ENCODE peak calls at places on chromosomes 12 and 14, in nine cellular contexts. One of them, this sample, is unnamed.

GRCh38 chr14:104393898-104394605 is 185.5 kb upstream of the C14orf180 start:
- DNase-seq in epithelial cell of esophagus: no peak
- DNase-seq in OCI-LY7: peak
- DNase-seq in esophagus squamous epithelium: no peak
- DNase-seq in CD4-positive, alpha-beta memory T cell: peak
- DNase-seq in AG04450: no peak
- DNase-seq in AG09309: no peak
- DNase-seq in fibroblast of pulmonary artery: no peak
- DNase-seq in lung: peak
- DNase-seq in this sample: peak

GRCh38 chr12:66036317-66036716 is 94.2 kb downstream of the LLPH start:
- DNase-seq in fibroblast of pulmonary artery: peak
- DNase-seq in AG09309: peak
- DNase-seq in epithelial cell of esophagus: peak
- DNase-seq in OCI-LY7: no peak
- DNase-seq in CD4-positive, alpha-beta memory T cell: no peak
- DNase-seq in esophagus squamous epithelium: no peak
- DNase-seq in AG04450: peak
- DNase-seq in lung: no peak
- DNase-seq in this sample: no peak

GRCh38 chr12:117583677-117584076 is 222.3 kb upstream of the NOS1 start:
- DNase-seq in OCI-LY7: no peak
- DNase-seq in epithelial cell of esophagus: no peak
- DNase-seq in lung: no peak
- DNase-seq in AG09309: no peak
- DNase-seq in esophagus squamous epithelium: no peak
- DNase-seq in fibroblast of pulmonary artery: no peak
- DNase-seq in CD4-positive, alpha-beta memory T cell: no peak
- DNase-seq in AG04450: no peak
- DNase-seq in this sample: no peak

GRCh38 chr14:21882226-21882625 is 208.6 kb upstream of the OR4E1 start:
- DNase-seq in fibroblast of pulmonary artery: no peak
- DNase-seq in esophagus squamous epithelium: no peak
- DNase-seq in AG09309: no peak
- DNase-seq in OCI-LY7: no peak
- DNase-seq in epithelial cell of esophagus: peak
- DNase-seq in AG04450: no peak
- DNase-seq in CD4-positive, alpha-beta memory T cell: no peak
- DNase-seq in lung: no peak
- DNase-seq in this sample: no peak

GRCh38 chr12:124527861-124528561 is 39.4 kb downstream of the NCOR2 start:
- DNase-seq in lung: no peak
- DNase-seq in AG09309: no peak
- DNase-seq in AG04450: no peak
- DNase-seq in CD4-positive, alpha-beta memory T cell: no peak
- DNase-seq in fibroblast of pulmonary artery: no peak
- DNase-seq in OCI-LY7: no peak
- DNase-seq in epithelial cell of esophagus: peak
- DNase-seq in esophagus squamous epithelium: no peak
- DNase-seq in this sample: no peak

GRCh38 chr12:38906482-38907170 is 1.2 kb upstream of the CPNE8 start:
- DNase-seq in AG09309: peak
- DNase-seq in fibroblast of pulmonary artery: peak
- DNase-seq in esophagus squamous epithelium: peak
- DNase-seq in lung: peak
- DNase-seq in epithelial cell of esophagus: peak
- DNase-seq in AG04450: no peak
- DNase-seq in OCI-LY7: no peak
- DNase-seq in CD4-positive, alpha-beta memory T cell: peak
- DNase-seq in this sample: peak

GRCh38 chr14:104286496-104286895 is 148.1 kb downstream of the KIF26A start:
- DNase-seq in OCI-LY7: no peak
- DNase-seq in esophagus squamous epithelium: no peak
- DNase-seq in lung: no peak
- DNase-seq in epithelial cell of esophagus: no peak
- DNase-seq in AG04450: no peak
- DNase-seq in CD4-positive, alpha-beta memory T cell: no peak
- DNase-seq in fibroblast of pulmonary artery: no peak
- DNase-seq in AG09309: no peak
- DNase-seq in this sample: no peak

GRCh38 chr12:93176166-93176565 is 201.6 kb upstream of the NUDT4 start:
- DNase-seq in AG04450: no peak
- DNase-seq in OCI-LY7: no peak
- DNase-seq in CD4-positive, alpha-beta memory T cell: no peak
- DNase-seq in fibroblast of pulmonary artery: peak
- DNase-seq in esophagus squamous epithelium: no peak
- DNase-seq in epithelial cell of esophagus: peak
- DNase-seq in lung: no peak
- DNase-seq in AG09309: no peak
- DNase-seq in this sample: no peak

GRCh38 chr12:82300611-82301010 is 57.6 kb downstream of the CCDC59 start:
- DNase-seq in lung: no peak
- DNase-seq in fibroblast of pulmonary artery: peak
- DNase-seq in esophagus squamous epithelium: no peak
- DNase-seq in AG04450: no peak
- DNase-seq in epithelial cell of esophagus: no peak
- DNase-seq in OCI-LY7: no peak
- DNase-seq in CD4-positive, alpha-beta memory T cell: no peak
- DNase-seq in AG09309: no peak
- DNase-seq in this sample: no peak

GRCh38 chr14:87261621-87262020 is 731.4 kb downstream of the GALC start:
- DNase-seq in esophagus squamous epithelium: no peak
- DNase-seq in AG09309: no peak
- DNase-seq in epithelial cell of esophagus: peak
- DNase-seq in OCI-LY7: no peak
- DNase-seq in AG04450: no peak
- DNase-seq in lung: no peak
- DNase-seq in fibroblast of pulmonary artery: no peak
- DNase-seq in CD4-positive, alpha-beta memory T cell: no peak
- DNase-seq in this sample: no peak

GRCh38 chr12:66751432-66752113 is 72.7 kb upstream of the GRIP1 start:
- DNase-seq in fibroblast of pulmonary artery: no peak
- DNase-seq in AG09309: no peak
- DNase-seq in epithelial cell of esophagus: peak
- DNase-seq in OCI-LY7: no peak
- DNase-seq in esophagus squamous epithelium: no peak
- DNase-seq in AG04450: no peak
- DNase-seq in lung: no peak
- DNase-seq in CD4-positive, alpha-beta memory T cell: no peak
- DNase-seq in this sample: no peak

GRCh38 chr12:50567926-50568325 is 63.1 kb downstream of the DIP2B start:
- DNase-seq in epithelial cell of esophagus: no peak
- DNase-seq in AG04450: no peak
- DNase-seq in lung: no peak
- DNase-seq in fibroblast of pulmonary artery: peak
- DNase-seq in AG09309: no peak
- DNase-seq in OCI-LY7: no peak
- DNase-seq in CD4-positive, alpha-beta memory T cell: no peak
- DNase-seq in esophagus squamous epithelium: no peak
- DNase-seq in this sample: no peak

GRCh38 chr12:117595751-117596150 is 234.3 kb upstream of the NOS1 start:
- DNase-seq in epithelial cell of esophagus: no peak
- DNase-seq in lung: no peak
- DNase-seq in CD4-positive, alpha-beta memory T cell: no peak
- DNase-seq in AG04450: no peak
- DNase-seq in fibroblast of pulmonary artery: no peak
- DNase-seq in esophagus squamous epithelium: no peak
- DNase-seq in OCI-LY7: no peak
- DNase-seq in AG09309: no peak
- DNase-seq in this sample: no peak

GRCh38 chr12:39752482-39753147 is 133.0 kb upstream of the ABCD2 start:
- DNase-seq in AG09309: no peak
- DNase-seq in CD4-positive, alpha-beta memory T cell: no peak
- DNase-seq in lung: no peak
- DNase-seq in fibroblast of pulmonary artery: no peak
- DNase-seq in OCI-LY7: no peak
- DNase-seq in epithelial cell of esophagus: no peak
- DNase-seq in esophagus squamous epithelium: no peak
- DNase-seq in AG04450: no peak
- DNase-seq in this sample: no peak

GRCh38 chr12:113854385-113855136 is 111.6 kb downstream of the RBM19 start:
- DNase-seq in OCI-LY7: no peak
- DNase-seq in AG04450: no peak
- DNase-seq in epithelial cell of esophagus: no peak
- DNase-seq in CD4-positive, alpha-beta memory T cell: no peak
- DNase-seq in lung: no peak
- DNase-seq in fibroblast of pulmonary artery: no peak
- DNase-seq in AG09309: no peak
- DNase-seq in esophagus squamous epithelium: no peak
- DNase-seq in this sample: no peak

GRCh38 chr12:93183940-93184663 is 193.6 kb upstream of the NUDT4 start:
- DNase-seq in lung: no peak
- DNase-seq in AG09309: no peak
- DNase-seq in fibroblast of pulmonary artery: peak
- DNase-seq in OCI-LY7: peak
- DNase-seq in AG04450: no peak
- DNase-seq in esophagus squamous epithelium: no peak
- DNase-seq in epithelial cell of esophagus: no peak
- DNase-seq in CD4-positive, alpha-beta memory T cell: no peak
- DNase-seq in this sample: peak

GRCh38 chr12:62846506-62846905 is 88.4 kb downstream of the PPM1H start:
- DNase-seq in OCI-LY7: no peak
- DNase-seq in esophagus squamous epithelium: no peak
- DNase-seq in lung: no peak
- DNase-seq in CD4-positive, alpha-beta memory T cell: no peak
- DNase-seq in epithelial cell of esophagus: no peak
- DNase-seq in AG09309: no peak
- DNase-seq in fibroblast of pulmonary artery: no peak
- DNase-seq in AG04450: no peak
- DNase-seq in this sample: no peak

GRCh38 chr12:49014547-49014946 is 4.0 kb downstream of the PRKAG1 start:
- DNase-seq in fibroblast of pulmonary artery: peak
- DNase-seq in CD4-positive, alpha-beta memory T cell: no peak
- DNase-seq in AG04450: no peak
- DNase-seq in epithelial cell of esophagus: peak
- DNase-seq in lung: no peak
- DNase-seq in esophagus squamous epithelium: no peak
- DNase-seq in OCI-LY7: no peak
- DNase-seq in AG09309: no peak
- DNase-seq in this sample: no peak

GRCh38 chr14:103847954-103848719 is 762 bp upstream of the PPP1R13B start:
- DNase-seq in CD4-positive, alpha-beta memory T cell: peak
- DNase-seq in AG04450: no peak
- DNase-seq in AG09309: no peak
- DNase-seq in epithelial cell of esophagus: no peak
- DNase-seq in OCI-LY7: no peak
- DNase-seq in fibroblast of pulmonary artery: no peak
- DNase-seq in lung: no peak
- DNase-seq in esophagus squamous epithelium: no peak
- DNase-seq in this sample: no peak

DNA sequence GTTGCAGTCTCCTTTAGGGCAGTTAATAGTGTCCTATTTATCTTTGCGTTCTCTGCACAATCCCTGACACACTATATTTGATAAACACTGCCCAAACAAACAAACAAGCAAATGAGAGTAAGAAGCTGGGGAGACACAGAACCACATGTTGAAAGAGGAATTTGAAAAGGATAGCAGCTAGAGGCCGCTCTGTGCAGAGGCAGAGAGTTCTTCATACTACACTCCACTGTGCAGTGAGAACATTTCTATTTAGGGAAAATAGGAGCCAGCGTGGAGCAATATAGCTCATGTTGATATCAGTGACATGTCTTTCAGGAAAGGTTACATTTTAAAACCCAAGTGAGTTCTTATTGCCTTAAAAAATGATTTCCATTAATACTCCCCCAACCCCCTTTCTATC is 140.3 kb upstream of the SEL1L start:
- DNase-seq in fibroblast of pulmonary artery: no peak
- DNase-seq in AG04450: no peak
- DNase-seq in OCI-LY7: no peak
- DNase-seq in esophagus squamous epithelium: no peak
- DNase-seq in AG09309: no peak
- DNase-seq in CD4-positive, alpha-beta memory T cell: no peak
- DNase-seq in epithelial cell of esophagus: no peak
- DNase-seq in lung: no peak
- DNase-seq in this sample: no peak
- H3K4me3 ChIP-seq in fibroblast of pulmonary artery: no peak
- H3K4me3 ChIP-seq in AG04450: no peak
- H3K4me3 ChIP-seq in OCI-LY7: no peak
- H3K4me3 ChIP-seq in esophagus squamous epithelium: no peak
- H3K4me3 ChIP-seq in AG09309: no peak
- H3K4me3 ChIP-seq in CD4-positive, alpha-beta memory T cell: no peak
- H3K4me3 ChIP-seq in epithelial cell of esophagus: no peak
- H3K4me3 ChIP-seq in lung: no peak
- H3K4me3 ChIP-seq in this sample: no peak

GRCh38 chr14:102560436-102561261 is 31.8 kb upstream of the RCOR1 start:
- DNase-seq in AG09309: no peak
- DNase-seq in epithelial cell of esophagus: no peak
- DNase-seq in AG04450: no peak
- DNase-seq in CD4-positive, alpha-beta memory T cell: no peak
- DNase-seq in lung: no peak
- DNase-seq in esophagus squamous epithelium: no peak
- DNase-seq in fibroblast of pulmonary artery: no peak
- DNase-seq in OCI-LY7: peak
- DNase-seq in this sample: peak
- H3K4me3 ChIP-seq in AG09309: no peak
- H3K4me3 ChIP-seq in epithelial cell of esophagus: no peak
- H3K4me3 ChIP-seq in AG04450: no peak
- H3K4me3 ChIP-seq in CD4-positive, alpha-beta memory T cell: no peak
- H3K4me3 ChIP-seq in lung: no peak
- H3K4me3 ChIP-seq in esophagus squamous epithelium: no peak
- H3K4me3 ChIP-seq in fibroblast of pulmonary artery: no peak
- H3K4me3 ChIP-seq in OCI-LY7: peak
- H3K4me3 ChIP-seq in this sample: no peak

GRCh38 chr12:86265329-86265695 is 9.1 kb upstream of the MGAT4C start:
- DNase-seq in CD4-positive, alpha-beta memory T cell: no peak
- DNase-seq in AG04450: no peak
- DNase-seq in AG09309: no peak
- DNase-seq in esophagus squamous epithelium: no peak
- DNase-seq in lung: no peak
- DNase-seq in fibroblast of pulmonary artery: no peak
- DNase-seq in OCI-LY7: no peak
- DNase-seq in epithelial cell of esophagus: no peak
- DNase-seq in this sample: no peak
- H3K4me3 ChIP-seq in CD4-positive, alpha-beta memory T cell: no peak
- H3K4me3 ChIP-seq in AG04450: no peak
- H3K4me3 ChIP-seq in AG09309: no peak
- H3K4me3 ChIP-seq in esophagus squamous epithelium: peak
- H3K4me3 ChIP-seq in lung: no peak
- H3K4me3 ChIP-seq in fibroblast of pulmonary artery: no peak
- H3K4me3 ChIP-seq in OCI-LY7: no peak
- H3K4me3 ChIP-seq in epithelial cell of esophagus: peak
- H3K4me3 ChIP-seq in this sample: no peak

DNA sequence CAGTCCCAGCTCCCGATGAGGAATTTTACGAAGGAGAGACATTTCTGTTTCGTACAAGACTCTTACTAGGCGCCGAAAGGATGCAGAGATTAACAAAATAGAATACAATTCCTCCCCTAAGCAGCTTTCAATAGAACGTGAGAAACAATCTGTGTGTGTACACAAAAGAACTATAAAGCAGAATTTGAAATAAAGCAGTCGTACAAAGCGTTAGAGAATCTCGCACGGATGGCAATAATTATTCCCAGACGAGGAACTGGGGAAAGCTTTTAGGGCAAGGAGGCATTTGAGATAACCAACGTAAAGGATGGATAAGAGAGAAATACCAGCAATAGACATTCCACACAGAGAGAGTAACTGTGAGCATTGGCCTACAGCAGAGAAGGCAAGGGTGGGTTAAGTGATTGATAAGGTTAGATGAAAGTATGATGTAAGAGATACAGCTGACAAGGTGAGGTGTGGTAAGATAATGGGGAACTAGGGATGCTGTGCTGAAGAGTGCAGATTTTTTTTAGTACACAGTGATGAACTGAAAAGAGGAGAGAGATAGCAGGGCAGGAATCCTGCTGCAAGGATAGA is 957 bp upstream of the RPS6KA5 start:
- DNase-seq in CD4-positive, alpha-beta memory T cell: no peak
- DNase-seq in epithelial cell of esophagus: no peak
- DNase-seq in fibroblast of pulmonary artery: no peak
- DNase-seq in AG04450: no peak
- DNase-seq in lung: no peak
- DNase-seq in esophagus squamous epithelium: no peak
- DNase-seq in OCI-LY7: peak
- DNase-seq in AG09309: no peak
- DNase-seq in this sample: no peak
- H3K4me3 ChIP-seq in CD4-positive, alpha-beta memory T cell: peak
- H3K4me3 ChIP-seq in epithelial cell of esophagus: peak
- H3K4me3 ChIP-seq in fibroblast of pulmonary artery: peak
- H3K4me3 ChIP-seq in AG04450: peak
- H3K4me3 ChIP-seq in lung: no peak
- H3K4me3 ChIP-seq in esophagus squamous epithelium: peak
- H3K4me3 ChIP-seq in OCI-LY7: peak
- H3K4me3 ChIP-seq in AG09309: peak
- H3K4me3 ChIP-seq in this sample: peak

This sample was measured in Jurkat, Clone E6-1.